ENCODE peak calls at places on chromosomes 5 and 9, in six cellular contexts. One of them, this sample, is unnamed.

GRCh38 chr5:14240366-14240765 is 97.2 kb downstream of the TRIO start:
- DNase-seq in SJSA1: no peak
- DNase-seq in SW 1271: no peak
- DNase-seq in MM.1S: no peak
- DNase-seq in astrocyte of the hippocampus: no peak
- DNase-seq in brain microvascular endothelial cell: no peak
- DNase-seq in this sample: no peak

GRCh38 chr9:69556707-69557106 is 115.5 kb downstream of the APBA1 start:
- DNase-seq in SW 1271: no peak
- DNase-seq in brain microvascular endothelial cell: no peak
- DNase-seq in astrocyte of the hippocampus: no peak
- DNase-seq in SJSA1: no peak
- DNase-seq in MM.1S: no peak
- DNase-seq in this sample: no peak

GRCh38 chr9:10704720-10705119 is 91.9 kb upstream of the PTPRD start:
- DNase-seq in MM.1S: no peak
- DNase-seq in astrocyte of the hippocampus: peak
- DNase-seq in SW 1271: no peak
- DNase-seq in SJSA1: no peak
- DNase-seq in brain microvascular endothelial cell: peak
- DNase-seq in this sample: no peak

GRCh38 chr5:25849270-25849669 is 1189.1 kb downstream of the CDH9 start:
- DNase-seq in brain microvascular endothelial cell: no peak
- DNase-seq in MM.1S: no peak
- DNase-seq in SJSA1: no peak
- DNase-seq in astrocyte of the hippocampus: no peak
- DNase-seq in SW 1271: no peak
- DNase-seq in this sample: no peak

GRCh38 chr9:109568568-109569210 is 70.6 kb upstream of the PTPN3 start:
- DNase-seq in SJSA1: no peak
- DNase-seq in SW 1271: no peak
- DNase-seq in astrocyte of the hippocampus: no peak
- DNase-seq in brain microvascular endothelial cell: no peak
- DNase-seq in MM.1S: no peak
- DNase-seq in this sample: no peak

GRCh38 chr9:99419099-99419498 is 197.0 kb downstream of the SEC61B start:
- DNase-seq in astrocyte of the hippocampus: no peak
- DNase-seq in brain microvascular endothelial cell: no peak
- DNase-seq in SJSA1: no peak
- DNase-seq in SW 1271: no peak
- DNase-seq in MM.1S: no peak
- DNase-seq in this sample: no peak

GRCh38 chr5:1445313-1445894 is at the start of gene SLC6A3:
- DNase-seq in MM.1S: no peak
- DNase-seq in astrocyte of the hippocampus: peak
- DNase-seq in brain microvascular endothelial cell: no peak
- DNase-seq in SW 1271: no peak
- DNase-seq in SJSA1: no peak
- DNase-seq in this sample: no peak

GRCh38 chr9:20477940-20478620 is 144.2 kb downstream of the MLLT3 start:
- DNase-seq in MM.1S: no peak
- DNase-seq in astrocyte of the hippocampus: peak
- DNase-seq in brain microvascular endothelial cell: peak
- DNase-seq in SW 1271: no peak
- DNase-seq in SJSA1: no peak
- DNase-seq in this sample: no peak

GRCh38 chr5:40904205-40904993 is 4.9 kb upstream of the C7 start:
- DNase-seq in SW 1271: peak
- DNase-seq in SJSA1: peak
- DNase-seq in brain microvascular endothelial cell: peak
- DNase-seq in MM.1S: peak
- DNase-seq in astrocyte of the hippocampus: peak
- DNase-seq in this sample: peak

GRCh38 chr9:20043461-20043860 is 254.6 kb upstream of the SLC24A2 start:
- DNase-seq in SW 1271: no peak
- DNase-seq in astrocyte of the hippocampus: no peak
- DNase-seq in SJSA1: no peak
- DNase-seq in brain microvascular endothelial cell: no peak
- DNase-seq in MM.1S: peak
- DNase-seq in this sample: no peak

GRCh38 chr5:52685621-52686370 is 101.9 kb upstream of the ITGA1 start:
- DNase-seq in astrocyte of the hippocampus: no peak
- DNase-seq in SW 1271: no peak
- DNase-seq in MM.1S: no peak
- DNase-seq in brain microvascular endothelial cell: no peak
- DNase-seq in SJSA1: no peak
- DNase-seq in this sample: no peak

GRCh38 chr5:181188700-181189362 is 16.2 kb downstream of the TRIM7 start:
- DNase-seq in SJSA1: peak
- DNase-seq in SW 1271: no peak
- DNase-seq in MM.1S: peak
- DNase-seq in astrocyte of the hippocampus: peak
- DNase-seq in brain microvascular endothelial cell: peak
- DNase-seq in this sample: no peak

GRCh38 chr5:73946278-73946677 is 320.3 kb downstream of the ARHGEF28 start:
- DNase-seq in SW 1271: no peak
- DNase-seq in brain microvascular endothelial cell: no peak
- DNase-seq in SJSA1: no peak
- DNase-seq in MM.1S: no peak
- DNase-seq in astrocyte of the hippocampus: no peak
- DNase-seq in this sample: no peak

GRCh38 chr9:137456061-137456863 is 2.9 kb downstream of the NSMF start:
- DNase-seq in SJSA1: peak
- DNase-seq in brain microvascular endothelial cell: peak
- DNase-seq in astrocyte of the hippocampus: peak
- DNase-seq in SW 1271: no peak
- DNase-seq in MM.1S: no peak
- DNase-seq in this sample: no peak

GRCh38 chr9:129027224-129027684 is 877 bp downstream of the SH3GLB2 start:
- DNase-seq in SW 1271: no peak
- DNase-seq in MM.1S: no peak
- DNase-seq in brain microvascular endothelial cell: no peak
- DNase-seq in SJSA1: no peak
- DNase-seq in astrocyte of the hippocampus: peak
- DNase-seq in this sample: no peak

GRCh38 chr5:124823336-124823849 is 77.0 kb upstream of the ZNF608 start:
- DNase-seq in brain microvascular endothelial cell: no peak
- DNase-seq in MM.1S: no peak
- DNase-seq in SW 1271: no peak
- DNase-seq in astrocyte of the hippocampus: no peak
- DNase-seq in SJSA1: no peak
- DNase-seq in this sample: no peak

GRCh38 chr5:167064199-167064811 is 1227.1 kb upstream of the WWC1 start:
- DNase-seq in MM.1S: no peak
- DNase-seq in SJSA1: no peak
- DNase-seq in astrocyte of the hippocampus: peak
- DNase-seq in SW 1271: no peak
- DNase-seq in brain microvascular endothelial cell: no peak
- DNase-seq in this sample: no peak

GRCh38 chr5:154740483-154740882 is 14.7 kb upstream of the LARP1 start:
- DNase-seq in MM.1S: no peak
- DNase-seq in SW 1271: no peak
- DNase-seq in astrocyte of the hippocampus: peak
- DNase-seq in SJSA1: no peak
- DNase-seq in brain microvascular endothelial cell: no peak
- DNase-seq in this sample: no peak

GRCh38 chr5:1748271-1748670 is 51.4 kb downstream of the MRPL36 start:
- DNase-seq in SJSA1: no peak
- DNase-seq in brain microvascular endothelial cell: no peak
- DNase-seq in astrocyte of the hippocampus: no peak
- DNase-seq in MM.1S: no peak
- DNase-seq in SW 1271: no peak
- DNase-seq in this sample: no peak

GRCh38 chr9:130732131-130732530 is 38.6 kb downstream of the EXOSC2 start:
- DNase-seq in MM.1S: no peak
- DNase-seq in astrocyte of the hippocampus: peak
- DNase-seq in brain microvascular endothelial cell: no peak
- DNase-seq in SW 1271: no peak
- DNase-seq in SJSA1: no peak
- DNase-seq in this sample: no peak

GRCh38 chr9:124770359-124771020 is 621 bp downstream of the NR6A1 start:
- DNase-seq in SW 1271: no peak
- DNase-seq in astrocyte of the hippocampus: no peak
- DNase-seq in MM.1S: peak
- DNase-seq in SJSA1: no peak
- DNase-seq in brain microvascular endothelial cell: no peak
- DNase-seq in this sample: no peak

GRCh38 chr5:10566556-10567068 is 2.7 kb downstream of the ANKRD33B start:
- DNase-seq in MM.1S: no peak
- DNase-seq in astrocyte of the hippocampus: no peak
- DNase-seq in brain microvascular endothelial cell: no peak
- DNase-seq in SW 1271: no peak
- DNase-seq in SJSA1: no peak
- DNase-seq in this sample: no peak

GRCh38 chr9:87792831-87793288 is 66.9 kb downstream of the CTSL start:
- DNase-seq in astrocyte of the hippocampus: peak
- DNase-seq in MM.1S: peak
- DNase-seq in SW 1271: peak
- DNase-seq in brain microvascular endothelial cell: peak
- DNase-seq in SJSA1: peak
- DNase-seq in this sample: no peak

GRCh38 chr5:120252839-120253238 is 211.3 kb upstream of the PRR16 start:
- DNase-seq in astrocyte of the hippocampus: peak
- DNase-seq in brain microvascular endothelial cell: peak
- DNase-seq in MM.1S: no peak
- DNase-seq in SJSA1: no peak
- DNase-seq in SW 1271: no peak
- DNase-seq in this sample: no peak

GRCh38 chr5:154405078-154405792 is 40.6 kb upstream of the SAP30L start:
- DNase-seq in brain microvascular endothelial cell: peak
- DNase-seq in astrocyte of the hippocampus: peak
- DNase-seq in SJSA1: peak
- DNase-seq in SW 1271: peak
- DNase-seq in MM.1S: peak
- DNase-seq in this sample: peak